ENCODE peak calls at places on chromosomes 1 and 21, in ten cellular contexts. W is prostate gland, B is breast epithelium, G is transverse colon, Y is uterus, A is stomach, X is Peyer's patch, V is IMR-90, J is A549, C is suprapubic skin. I is an unnamed sample.

GRCh38 chr1:19123837-19124236 is 86.2 kb downstream of the UBR4 start:
- DNase-seq in X (no peak), V (no peak), A (no peak), B (no peak), Y (no peak), C (no peak), W (no peak), G (no peak), J (no peak), I (no peak)

GRCh38 chr21:30340714-30341573 is 3.5 kb upstream of the KRTAP27-1 start:
- DNase-seq in V (peak; percentile 10), A (peak; percentile 56), C (no peak), Y (no peak), W (peak; percentile 15), X (no peak), G (peak; percentile 41), J (peak; percentile 0), B (no peak), I (no peak)

GRCh38 chr21:21673959-21674358 is 675.8 kb downstream of the NCAM2 start:
- DNase-seq in X (no peak), C (no peak), J (no peak), Y (no peak), W (no peak), V (no peak), G (no peak), B (no peak), A (no peak), I (no peak)

GRCh38 chr1:55957233-55957632 is 622.1 kb downstream of the PLPP3 start:
- DNase-seq in J (no peak), W (no peak), C (no peak), G (no peak), X (no peak), A (no peak), V (no peak), Y (no peak), B (no peak), I (no peak)

GRCh38 chr1:71089536-71090270 is 8.9 kb upstream of the ZRANB2 start:
- DNase-seq in G (no peak), B (no peak), W (no peak), Y (no peak), C (no peak), V (peak; percentile 69), J (no peak), A (no peak), X (no peak), I (no peak)

GRCh38 chr1:181714428-181714827 is 231.1 kb downstream of the CACNA1E start:
- DNase-seq in Y (no peak), G (no peak), A (no peak), X (no peak), J (no peak), W (no peak), B (no peak), V (no peak), C (no peak), I (no peak)

GRCh38 chr1:212649020-212649419 is 40.5 kb downstream of the ATF3 start:
- DNase-seq in V (peak; percentile 82), G (no peak), X (no peak), B (no peak), W (no peak), C (no peak), A (no peak), J (no peak), Y (no peak), I (no peak)

GRCh38 chr1:24077278-24077978 is 34.5 kb downstream of the MYOM3 start:
- DNase-seq in Y (no peak), X (no peak), W (no peak), B (no peak), G (no peak), V (no peak), C (no peak), J (no peak), A (no peak), I (no peak)

GRCh38 chr21:35335951-35336446 is 286.9 kb upstream of the RUNX1 start:
- DNase-seq in G (no peak), J (no peak), W (no peak), Y (no peak), B (no peak), A (no peak), V (no peak), X (no peak), C (no peak), I (peak; percentile 21)

GRCh38 chr1:118974641-118975040 is 13.5 kb downstream of the TBX15 start:
- DNase-seq in G (no peak), Y (no peak), C (no peak), J (no peak), X (no peak), A (no peak), V (no peak), B (no peak), W (no peak), I (no peak)

GRCh38 chr1:67635055-67635809 is 49.8 kb upstream of the GADD45A start:
- DNase-seq in A (peak; percentile 32), C (no peak), X (no peak), W (no peak), Y (no peak), G (no peak), B (no peak), J (no peak), V (no peak), I (peak; percentile 39)

GRCh38 chr1:60876952-60877351 is 205.4 kb upstream of the NFIA start:
- DNase-seq in A (no peak), J (no peak), G (no peak), X (no peak), W (no peak), B (no peak), C (no peak), Y (no peak), V (no peak), I (no peak)

GRCh38 chr1:1348420-1349255 is 580 bp downstream of the DVL1 start:
- DNase-seq in W (no peak), G (no peak), A (no peak), J (no peak), Y (no peak), V (peak; percentile 46), X (no peak), B (peak; percentile 56), C (no peak), I (no peak)

GRCh38 chr1:188043536-188044245 is 1214.9 kb downstream of the PLA2G4A start:
- DNase-seq in B (no peak), W (no peak), C (no peak), G (no peak), X (no peak), A (no peak), Y (no peak), J (no peak), V (no peak), I (no peak)

GRCh38 chr1:167305705-167306277 is 85.1 kb downstream of the POU2F1 start:
- DNase-seq in C (no peak), W (no peak), Y (no peak), G (peak; percentile 53), X (no peak), J (no peak), V (no peak), B (no peak), A (no peak), I (no peak)

GRCh38 chr1:167310732-167311131 is 90.0 kb downstream of the POU2F1 start:
- DNase-seq in A (no peak), V (no peak), C (no peak), X (no peak), G (no peak), Y (no peak), W (no peak), J (no peak), B (no peak), I (no peak)

GRCh38 chr1:167301355-167301754 is 80.7 kb downstream of the POU2F1 start:
- DNase-seq in Y (no peak), B (no peak), G (no peak), C (no peak), W (no peak), X (no peak), A (no peak), J (no peak), V (no peak), I (no peak)

GRCh38 chr1:167304165-167304564 is 83.5 kb downstream of the POU2F1 start:
- DNase-seq in V (no peak), G (no peak), C (no peak), X (no peak), A (no peak), W (no peak), Y (no peak), J (no peak), B (no peak), I (no peak)

GRCh38 chr1:167305059-167305704 is 84.5 kb downstream of the POU2F1 start:
- DNase-seq in B (no peak), W (no peak), C (no peak), G (no peak), V (no peak), X (no peak), J (no peak), Y (no peak), A (no peak), I (no peak)
- H3K27ac ChIP-seq in B (no peak overlapping the region), W (no peak overlapping the region), C (no peak overlapping the region), G (peak overlapping the region; percentile 49), V (no peak overlapping the region), X (no peak overlapping the region), J (no peak overlapping the region), Y (no peak overlapping the region), A (no peak overlapping the region), I (no peak overlapping the region)

GRCh38 chr1:169901119-169901518 is 7.4 kb upstream of the SCYL3 start:
- DNase-seq in B (no peak), G (no peak), C (no peak), A (no peak), J (no peak), V (no peak), X (no peak), W (no peak), Y (no peak), I (no peak)
- TF ChIP-seq POLR2A in B (no peak), G (no peak), C (no peak), A (no peak), J (no peak), V (no peak), X (no peak), W (no peak), Y (no peak), I (no peak)

DNA sequence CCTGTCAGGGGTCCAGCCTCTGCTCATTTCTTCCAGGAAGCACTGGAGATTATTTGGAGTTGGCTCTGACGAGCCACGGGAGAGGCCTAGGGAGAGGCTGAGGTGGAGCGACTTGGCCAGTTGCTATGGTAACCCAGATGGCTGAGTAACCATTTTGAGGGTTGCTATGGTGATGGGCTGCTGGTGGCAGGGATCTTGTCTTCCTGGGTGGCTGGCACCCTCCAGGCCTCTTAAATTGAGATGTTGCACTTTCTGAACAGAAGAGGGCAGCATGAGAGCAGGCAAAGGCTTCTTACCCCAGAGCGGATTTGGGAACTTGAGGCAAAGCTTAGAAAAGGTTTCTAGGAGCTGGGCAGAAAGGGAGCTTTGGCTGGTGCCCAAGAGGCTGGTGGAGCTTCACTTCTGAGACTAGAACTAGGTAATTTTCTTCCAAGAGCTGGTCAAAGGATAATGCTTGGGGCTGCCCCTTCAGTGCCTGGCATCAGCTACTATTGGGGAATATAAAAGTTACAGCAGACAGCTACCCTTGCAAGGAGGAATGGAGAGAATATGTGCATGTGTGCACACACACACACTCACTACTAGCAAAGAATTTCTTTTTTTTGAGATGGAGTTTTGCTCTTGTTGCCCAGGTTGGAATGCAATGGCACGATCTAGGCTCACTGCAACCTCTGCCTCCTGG is 72.6 kb downstream of the NDUFS5 start:
- DNase-seq in Y (peak; percentile 66), B (peak; percentile 49), G (peak; percentile 56), A (peak; percentile 64), X (peak; percentile 52), V (peak; percentile 92), C (peak; percentile 72), J (peak; percentile 93), W (peak; percentile 54), I (no peak)
- H3K27ac ChIP-seq in Y (no peak overlapping the region), B (peak overlapping the region; percentile 19), G (no peak overlapping the region), A (no peak overlapping the region), X (no peak overlapping the region), V (no peak overlapping the region), C (no peak overlapping the region), J (peak overlapping the region; percentile 38), W (no peak overlapping the region), I (no peak overlapping the region)

GRCh38 chr1:160136121-160136925 is 15.1 kb upstream of the ATP1A4 start:
- DNase-seq in X (no peak), C (peak; percentile 47), W (no peak), V (no peak), B (no peak), A (no peak), Y (no peak), G (no peak), J (no peak), I (no peak)
- TF ChIP-seq POLR2A in X (no peak), C (no peak), W (no peak), V (no peak), B (no peak), A (no peak), Y (no peak), G (no peak), J (no peak), I (no peak)